ENCODE peak calls at places on chromosomes 3 and 15, in four cellular contexts. B is heart right ventricle, Z is heart left ventricle, N is astrocyte of the spinal cord. C is an unnamed sample.

GRCh38 chr3:4978966-4979400 is 254 bp upstream of the BHLHE40 start:
- DNase-seq in B (peak; percentile 91), Z (peak; percentile 97), N (peak; percentile 99), C (peak; percentile 99)

GRCh38 chr3:100006570-100007271 is 107.6 kb downstream of the FILIP1L start:
- DNase-seq in Z (no peak), B (no peak), N (peak; percentile 50), C (peak; percentile 63)

GRCh38 chr15:63107895-63108546 is 13.6 kb upstream of the LACTB start:
- DNase-seq in B (no peak), N (peak; percentile 100), Z (peak; percentile 34), C (peak; percentile 100)

GRCh38 chr3:196237203-196237602 is 20.9 kb downstream of the SLC51A start:
- DNase-seq in Z (no peak), N (no peak), B (no peak), C (no peak)

GRCh38 chr15:88299502-88299901 is 43.0 kb upstream of the NTRK3 start:
- DNase-seq in N (no peak), B (no peak), Z (no peak), C (no peak)

GRCh38 chr3:15812183-15812582 is 14.4 kb upstream of the ANKRD28 start:
- DNase-seq in B (no peak), Z (no peak), N (peak; percentile 51), C (peak; percentile 69)

GRCh38 chr3:182327196-182327681 is 466.1 kb upstream of the ATP11B start:
- DNase-seq in N (peak; percentile 79), B (no peak), Z (no peak), C (no peak)

GRCh38 chr3:171132873-171133272 is 106.4 kb upstream of the SLC2A2 start:
- DNase-seq in N (peak; percentile 54), Z (no peak), B (no peak), C (peak; percentile 29)

GRCh38 chr15:96029172-96029571 is 301.3 kb upstream of the NR2F2 start:
- DNase-seq in N (no peak), Z (no peak), B (no peak), C (no peak)

GRCh38 chr3:143654906-143655305 is 193.4 kb downstream of the SLC9A9 start:
- DNase-seq in Z (no peak), N (peak; percentile 14), B (no peak), C (no peak)

GRCh38 chr3:94716326-94717018 is 653.6 kb downstream of the NSUN3 start:
- DNase-seq in B (no peak), N (no peak), Z (no peak), C (no peak)

GRCh38 chr15:61831505-61831921 is 228.7 kb downstream of the VPS13C start:
- DNase-seq in N (no peak), Z (no peak), B (no peak), C (no peak)

GRCh38 chr15:69120732-69121131 is 39.7 kb upstream of the GLCE start:
- DNase-seq in Z (no peak), B (no peak), N (no peak), C (no peak)

GRCh38 chr15:99169769-99170311 is 65.0 kb downstream of the SYNM start:
- DNase-seq in N (peak; percentile 39), B (no peak), Z (peak; percentile 29), C (peak; percentile 58)

GRCh38 chr3:150763841-150764483 is 993 bp upstream of the SIAH2 start:
- DNase-seq in Z (peak; percentile 72), N (no peak), B (peak; percentile 69), C (peak; percentile 63)

GRCh38 chr15:85800460-85801123 is 5.9 kb upstream of the KLHL25 start:
- DNase-seq in B (peak; percentile 47), N (peak; percentile 67), Z (peak; percentile 67), C (peak; percentile 39)

GRCh38 chr3:129116482-129116946 is 5.1 kb downstream of the RAB43 start:
- DNase-seq in Z (no peak), N (no peak), B (no peak), C (no peak)

GRCh38 chr15:38994310-38994709 is 429.7 kb upstream of the RASGRP1 start:
- DNase-seq in N (no peak), Z (no peak), B (no peak), C (peak; percentile 72)

GRCh38 chr15:76576526-76577279 is 240.1 kb downstream of the ISL2 start:
- DNase-seq in B (peak; percentile 72), N (peak; percentile 76), Z (peak; percentile 75), C (peak; percentile 74)

GRCh38 chr3:49992351-49992750 is 52.4 kb downstream of the RBM6 start:
- DNase-seq in Z (no peak), B (no peak), N (no peak), C (no peak)

GRCh38 chr3:196168808-196169391 is 42.3 kb downstream of the ZDHHC19 start:
- DNase-seq in Z (no peak), B (no peak), N (peak; percentile 29), C (no peak)

GRCh38 chr15:101092186-101092866 is 159.5 kb downstream of the CHSY1 start:
- DNase-seq in B (no peak), Z (no peak), N (peak; percentile 33), C (peak; percentile 50)

GRCh38 chr3:133896002-133896761 is 500 bp upstream of the RAB6B start:
- DNase-seq in N (peak; percentile 10), Z (no peak), B (no peak), C (peak; percentile 7)

DNA sequence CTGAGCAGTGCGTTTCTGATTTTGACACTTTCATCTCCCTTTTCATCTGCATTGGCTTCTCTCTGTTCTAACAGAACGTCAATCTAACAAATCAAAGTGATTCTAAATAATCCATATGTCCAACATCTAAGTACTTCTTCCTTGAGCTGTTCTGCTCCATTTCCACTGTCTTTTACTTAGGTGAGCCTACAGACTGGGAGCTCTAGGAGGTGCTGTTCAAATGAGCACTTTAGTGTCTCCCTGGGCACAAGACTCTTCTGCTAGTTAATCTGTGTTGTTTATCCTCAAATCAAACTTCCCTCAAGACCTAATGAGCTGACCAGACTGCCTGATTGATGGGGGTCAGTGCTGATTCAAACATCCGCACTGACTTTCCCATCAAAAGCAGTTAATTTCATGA is 408.1 kb downstream of the WDR72 start:
- DNase-seq in B (no peak), Z (no peak), N (no peak), C (no peak)
- TF ChIP-seq CTCF in B (no peak), Z (no peak), N (no peak), C (no peak)

GRCh38 chr15:78542647-78543046 is 2.4 kb downstream of the PSMA4 start:
- DNase-seq in B (no peak), N (no peak), Z (no peak), C (no peak)
- H3K4me3 ChIP-seq in B (no peak overlapping the region), N (no peak overlapping the region), Z (no peak overlapping the region), C (no peak overlapping the region)

GRCh38 chr15:44713006-44713966 is 2.0 kb downstream of the B2M start:
- DNase-seq in Z (no peak), N (peak; percentile 46), B (no peak), C (peak; percentile 56)
- TF ChIP-seq CTCF in Z (no peak), N (peak; percentile 25), B (no peak), C (peak; percentile 39)

GRCh38 chr3:185584681-185585080 is 1.4 kb upstream of the SENP2 start:
- DNase-seq in B (no peak), N (no peak), Z (no peak), C (no peak)

GRCh38 chr3:185583925-185584324 is 2.2 kb upstream of the SENP2 start:
- DNase-seq in B (no peak), N (no peak), Z (no peak), C (no peak)

GRCh38 chr3:185582236-185582635 is 3.9 kb upstream of the SENP2 start:
- DNase-seq in N (no peak), B (no peak), Z (no peak), C (no peak)

GRCh38 chr3:185585523-185585861 is 603 bp upstream of the SENP2 start:
- DNase-seq in B (no peak), N (no peak), Z (no peak), C (peak; percentile 5)

DNA sequence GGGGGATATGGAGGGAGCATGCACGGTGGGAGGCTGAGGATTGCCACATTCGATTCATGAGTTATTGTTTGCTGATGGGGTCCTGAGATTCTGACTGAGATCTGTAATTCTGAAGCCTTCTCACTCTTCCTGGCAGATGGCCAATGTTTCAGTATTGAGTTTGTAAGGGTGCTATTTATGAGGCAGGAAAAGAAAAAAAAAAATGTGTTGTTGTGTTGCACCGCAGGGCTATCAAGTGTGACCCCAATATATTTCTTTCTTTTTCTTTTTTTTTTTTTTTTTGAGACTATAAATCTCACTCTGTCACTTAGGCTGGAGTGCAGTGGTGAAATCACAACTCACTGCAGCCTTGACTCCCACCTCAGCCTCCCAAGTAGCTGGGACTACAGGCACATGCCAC is 3.2 kb upstream of the SENP2 start:
- DNase-seq in B (no peak), N (no peak), Z (no peak), C (no peak)
- H3K4me3 ChIP-seq in B (no peak overlapping the region), N (no peak overlapping the region), Z (no peak overlapping the region), C (no peak overlapping the region)

DNA sequence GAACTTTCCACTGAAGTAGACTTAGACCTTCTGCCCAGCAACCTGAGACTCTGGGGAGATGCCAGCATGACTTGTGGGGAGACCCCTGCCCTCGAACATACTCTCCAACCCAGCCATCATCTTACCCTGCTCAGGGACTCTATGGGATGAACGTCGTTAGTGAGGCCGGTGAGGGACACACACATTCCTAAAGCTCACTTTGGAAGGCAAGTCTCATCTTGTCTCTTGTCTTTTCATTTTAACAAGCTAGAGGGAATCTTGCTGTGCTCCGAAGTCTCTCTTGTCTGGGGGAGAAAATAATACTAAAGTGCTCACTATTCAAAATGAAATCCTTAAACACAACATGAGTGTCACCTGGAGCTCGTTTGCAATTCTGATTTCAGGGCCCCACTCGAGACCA is 239.5 kb upstream of the HES1 start:
- DNase-seq in B (no peak), N (no peak), Z (no peak), C (no peak)
- TF ChIP-seq CTCF in B (no peak), N (no peak), Z (no peak), C (no peak)

C was measured in fibroblast of pulmonary artery.